ENCODE peak calls at places on chromosomes 11 and 22, in ten cellular contexts. B is tibial artery, D is NB4, R is PC-9, K is Caco-2, I is fibroblast of lung, U is mammary epithelial cell, X is ovary, W is AG10803, V is brain microvascular endothelial cell. F is an unnamed sample.

GRCh38 chr22:49676783-49677494 is 150.7 kb downstream of the BRD1 start:
- DNase-seq in I (no peak), D (no peak), U (no peak), B (no peak), R (no peak), X (no peak), V (no peak), W (no peak), K (no peak), F (no peak)

GRCh38 chr11:64539711-64540420 is 51.2 kb upstream of the SLC22A12 start:
- DNase-seq in X (no peak), B (no peak), W (no peak), D (peak; percentile 56), U (no peak), I (no peak), K (no peak), R (no peak), V (no peak), F (no peak)

GRCh38 chr11:77144196-77144853 is 16.3 kb downstream of the MYO7A start:
- DNase-seq in D (no peak), B (no peak), K (no peak), R (no peak), W (no peak), U (no peak), X (no peak), I (no peak), V (no peak), F (no peak)

GRCh38 chr11:132312616-132313210 is 942.3 kb downstream of the NTM start:
- DNase-seq in V (peak; percentile 50), K (peak; percentile 21), D (peak; percentile 45), R (no peak), U (no peak), W (peak; percentile 31), B (no peak), X (no peak), I (peak; percentile 38), F (peak; percentile 22)

GRCh38 chr22:26634189-26634588 is 12.4 kb downstream of the CRYBA4 start:
- DNase-seq in U (no peak), D (no peak), B (no peak), K (no peak), I (no peak), V (no peak), W (no peak), X (no peak), R (no peak), F (no peak)

GRCh38 chr22:20080445-20080775 is 369 bp downstream of the DGCR8 start:
- DNase-seq in U (peak; percentile 50), B (peak; percentile 51), D (peak; percentile 66), V (peak; percentile 2), R (peak; percentile 59), I (peak; percentile 47), W (peak; percentile 49), X (peak; percentile 66), K (peak; percentile 83), F (peak; percentile 74)

GRCh38 chr11:15819679-15820286 is 536.6 kb downstream of the SOX6 start:
- DNase-seq in R (no peak), X (peak; percentile 27), V (peak; percentile 40), K (peak; percentile 80), U (peak; percentile 64), D (peak; percentile 49), B (peak; percentile 60), W (peak; percentile 54), I (peak; percentile 49), F (peak; percentile 83)

GRCh38 chr11:119192111-119192510 is 6.8 kb downstream of the NHERF4 start:
- DNase-seq in B (no peak), K (no peak), V (no peak), D (peak; percentile 74), U (no peak), R (no peak), W (peak; percentile 40), I (no peak), X (no peak), F (no peak)

GRCh38 chr11:84906995-84907394 is 720.1 kb downstream of the DLG2 start:
- DNase-seq in I (peak; percentile 11), X (no peak), D (no peak), U (peak; percentile 23), K (no peak), R (no peak), B (no peak), V (peak; percentile 80), W (peak; percentile 37), F (no peak)

GRCh38 chr22:46079861-46080821 is 70.2 kb upstream of the PPARA start:
- DNase-seq in R (no peak), W (peak; percentile 95), B (peak; percentile 87), K (no peak), I (peak; percentile 71), V (no peak), U (peak; percentile 95), X (peak; percentile 72), D (no peak), F (peak; percentile 13)

GRCh38 chr11:86414032-86414431 is 39.3 kb downstream of the CCDC81 start:
- DNase-seq in K (no peak), I (no peak), U (peak; percentile 76), B (no peak), R (no peak), V (no peak), W (no peak), X (no peak), D (no peak), F (no peak)

GRCh38 chr11:86403458-86403857 is 28.8 kb downstream of the CCDC81 start:
- DNase-seq in W (no peak), B (no peak), R (no peak), U (no peak), I (no peak), X (no peak), K (no peak), D (no peak), V (no peak), F (no peak)

DNA sequence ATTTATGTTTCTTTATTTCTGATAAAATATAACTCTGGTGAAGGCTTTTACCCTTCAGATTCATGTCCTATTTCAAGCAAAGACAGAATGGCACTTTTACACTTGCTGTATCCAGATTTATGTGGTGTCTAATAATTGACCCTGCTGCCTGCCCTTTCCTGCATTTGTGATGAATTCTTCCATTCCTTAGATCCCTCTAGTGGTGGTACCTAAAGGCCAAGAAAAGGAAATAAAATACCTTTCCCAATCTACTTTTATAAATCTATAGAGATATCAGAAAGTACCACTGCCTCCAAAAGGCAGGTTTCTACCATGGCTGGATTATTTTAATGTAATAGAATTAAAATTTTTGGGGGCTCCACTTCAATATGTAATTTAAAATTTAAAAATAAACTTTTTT is 34.2 kb downstream of the CCDC81 start:
- DNase-seq in W (no peak), B (no peak), R (no peak), I (peak; percentile 5), V (no peak), X (no peak), D (no peak), K (no peak), U (no peak), F (no peak)
- TF ChIP-seq CTCF in W (peak; percentile 49), B (no peak), R (peak; percentile 61), I (peak; percentile 40), V (peak; percentile 62), X (no peak), D (no peak), K (peak; percentile 71), U (peak; percentile 26), F (no peak)

GRCh38 chr11:47480762-47481161 is 31.8 kb upstream of the RAPSN start:
- DNase-seq in I (no peak), W (no peak), D (no peak), U (no peak), K (no peak), B (no peak), V (no peak), R (no peak), X (no peak), F (no peak)

GRCh38 chr11:47478651-47479329 is 29.9 kb upstream of the RAPSN start:
- DNase-seq in B (no peak), X (no peak), K (no peak), W (no peak), U (no peak), R (no peak), V (no peak), D (no peak), I (no peak), F (no peak)

GRCh38 chr11:47477323-47477722 is 28.4 kb upstream of the RAPSN start:
- DNase-seq in W (no peak), X (no peak), I (no peak), D (no peak), K (no peak), U (peak; percentile 91), V (peak; percentile 77), B (no peak), R (no peak), F (no peak)
- TF ChIP-seq CTCF in W (no peak), X (no peak), I (no peak), D (no peak), K (no peak), U (no peak), V (no peak), B (no peak), R (no peak), F (no peak)

DNA sequence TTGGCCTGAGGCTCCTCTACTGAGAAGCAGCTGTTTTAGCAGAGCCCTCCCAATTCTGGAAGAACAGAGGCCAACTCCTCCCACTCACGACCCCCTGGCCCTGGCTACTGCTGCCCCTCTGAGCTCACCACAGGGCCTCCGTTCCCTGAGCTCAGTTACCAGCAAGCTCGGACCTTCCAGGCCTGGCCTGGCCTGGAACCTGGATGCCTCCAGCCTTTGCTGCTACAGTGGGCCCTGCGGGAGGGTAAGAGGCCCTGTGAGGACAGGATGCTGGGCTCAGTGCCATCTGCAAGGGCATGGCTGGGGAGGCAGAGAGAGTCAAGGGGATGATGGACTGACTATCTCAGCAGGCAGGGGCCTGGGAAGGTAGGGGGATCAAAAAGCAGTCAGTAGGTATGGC is 209.9 kb upstream of the NCAM1 start:
- DNase-seq in I (no peak), X (no peak), R (no peak), D (no peak), K (no peak), W (no peak), B (no peak), U (no peak), V (no peak), F (no peak)
- TF ChIP-seq CTCF in I (no peak), X (no peak), R (no peak), D (no peak), K (no peak), W (no peak), B (no peak), U (no peak), V (no peak), F (no peak)

GRCh38 chr11:117587416-117587815 is 209.6 kb downstream of the DSCAML1 start:
- DNase-seq in D (no peak), V (no peak), K (no peak), B (no peak), W (no peak), R (no peak), U (no peak), X (no peak), I (no peak), F (no peak)

GRCh38 chr11:117584056-117584830 is 212.8 kb downstream of the DSCAML1 start:
- DNase-seq in R (no peak), W (peak; percentile 40), V (peak; percentile 4), K (no peak), I (no peak), B (no peak), X (no peak), D (no peak), U (no peak), F (no peak)

GRCh38 chr11:117583063-117583801 is 213.8 kb downstream of the DSCAML1 start:
- DNase-seq in X (no peak), I (no peak), D (no peak), V (no peak), B (no peak), R (no peak), U (no peak), W (no peak), K (no peak), F (peak; percentile 86)

GRCh38 chr11:117586392-117586791 is 210.6 kb downstream of the DSCAML1 start:
- DNase-seq in R (no peak), I (no peak), B (no peak), D (no peak), X (no peak), U (no peak), W (no peak), K (no peak), V (no peak), F (no peak)

GRCh38 chr11:117585631-117586030 is 211.4 kb downstream of the DSCAML1 start:
- DNase-seq in K (no peak), U (no peak), R (no peak), W (no peak), V (no peak), D (no peak), B (no peak), I (no peak), X (no peak), F (no peak)
- TF ChIP-seq CTCF in K (no peak), U (no peak), R (no peak), W (no peak), V (no peak), D (no peak), B (no peak), I (no peak), X (no peak), F (no peak)

F was measured in glutamatergic neuron.